ENCODE peak calls at places on chromosome 10, in four cellular contexts. J is naive thymus-derived CD4-positive, alpha-beta T cell; N is iPS DF 6.9; H is effector CD4-positive, alpha-beta T cell. C is an unnamed sample.

GRCh38 chr10:32985781-32986350 is 27.8 kb upstream of the ITGB1 start:
- DNase-seq in J (no peak), N (no peak), H (no peak), C (no peak)

GRCh38 chr10:124748953-124749645 is 4.9 kb upstream of the FAM53B start:
- DNase-seq in H (no peak), N (no peak), J (no peak), C (no peak)

GRCh38 chr10:78255796-78256638 is 222.4 kb downstream of the RPS24 start:
- DNase-seq in N (no peak), H (no peak), J (no peak), C (no peak)

GRCh38 chr10:127827354-127828140 is 65.2 kb downstream of the CLRN3 start:
- DNase-seq in N (no peak), H (no peak), J (no peak), C (no peak)

GRCh38 chr10:122050811-122051210 is 61.8 kb downstream of the TACC2 start:
- DNase-seq in H (no peak), J (no peak), N (no peak), C (no peak)

GRCh38 chr10:86260564-86260963 is 106.0 kb downstream of the GRID1 start:
- DNase-seq in H (no peak), N (no peak), J (no peak), C (no peak)

GRCh38 chr10:110156046-110156445 is 51.4 kb upstream of the MXI1 start:
- DNase-seq in H (no peak), J (no peak), N (no peak), C (no peak)

GRCh38 chr10:75402486-75403143 is 1.1 kb upstream of the ZNF503 start:
- DNase-seq in N (no peak), H (no peak), J (no peak), C (no peak)

GRCh38 chr10:6144609-6145413 is 56.0 kb downstream of the RBM17 start:
- DNase-seq in J (peak), H (peak), N (no peak), C (peak)

GRCh38 chr10:74328388-74328787 is 177.4 kb downstream of the ADK start:
- DNase-seq in H (no peak), J (no peak), N (no peak), C (no peak)

GRCh38 chr10:47008769-47009168 is 97.5 kb downstream of the PTPN20 start:
- DNase-seq in N (no peak), H (no peak), J (no peak), C (no peak)

GRCh38 chr10:112716924-112717348 is 233.1 kb upstream of the TCF7L2 start:
- DNase-seq in J (no peak), H (no peak), N (no peak), C (no peak)